ENCODE peak calls at places on chromosomes 11 and 22, in seven cellular contexts. W is SK-N-SH, Z is HepG2, R is K562, N is H1, S is GM12878, C is GM12892. U is an unnamed sample.
A peak's percentile ranks its signal among the peaks of the same experiment; 100 is the strongest.

GRCh38 chr11:47564933-47565339 is 463 bp upstream of the PTPMT1 start:
- DNase-seq in Z (no peak), R (no peak), N (no peak), C (no peak), W (peak; percentile 43), S (no peak), U (no peak)

GRCh38 chr22:47162865-47163264 is 400.4 kb downstream of the TBC1D22A start:
- DNase-seq in R (no peak), W (no peak), C (no peak), Z (no peak), S (no peak), N (no peak), U (no peak)

GRCh38 chr11:63599211-63600122 is 14.8 kb downstream of the PLAAT3 start:
- DNase-seq in C (no peak), W (peak; percentile 34), Z (no peak), R (peak; percentile 79), S (no peak), N (no peak), U (no peak)

GRCh38 chr11:76234704-76235232 is 28.5 kb upstream of the WNT11 start:
- DNase-seq in C (no peak), S (no peak), R (no peak), Z (no peak), N (no peak), W (no peak), U (peak; percentile 37)

GRCh38 chr22:28146401-28147304 is 227.6 kb upstream of the PITPNB start:
- DNase-seq in N (no peak), Z (no peak), W (no peak), C (no peak), S (no peak), R (no peak), U (no peak)

GRCh38 chr11:126416542-126417090 is 61.1 kb downstream of the ST3GAL4 start:
- DNase-seq in N (no peak), W (peak; percentile 88), C (peak; percentile 68), Z (no peak), R (no peak), S (peak; percentile 27), U (peak; percentile 91)

GRCh38 chr22:19579880-19580279 is 55.7 kb upstream of the CLDN5 start:
- DNase-seq in R (peak; percentile 45), N (no peak), W (no peak), C (no peak), Z (no peak), S (peak; percentile 7), U (no peak)

GRCh38 chr22:49009359-49010063 is 818.2 kb downstream of the BRD1 start:
- DNase-seq in R (no peak), Z (no peak), N (no peak), S (no peak), C (no peak), W (no peak), U (no peak)

GRCh38 chr11:68776442-68777235 is 25.3 kb upstream of the TESMIN start:
- DNase-seq in W (no peak), N (no peak), R (no peak), C (no peak), S (no peak), Z (no peak), U (no peak)

GRCh38 chr11:6742260-6742659 is 29.5 kb downstream of the OR2AG2 start:
- DNase-seq in S (no peak), R (no peak), Z (no peak), W (no peak), N (no peak), C (no peak), U (no peak)

GRCh38 chr11:64887757-64888405 is 9.5 kb upstream of the EHD1 start:
- DNase-seq in W (peak; percentile 97), Z (peak; percentile 46), C (peak; percentile 94), R (peak; percentile 92), S (no peak), N (peak; percentile 56), U (peak; percentile 94)

GRCh38 chr22:17159504-17159951 is 451 bp upstream of the HDHD5 start:
- DNase-seq in C (no peak), S (no peak), Z (no peak), W (no peak), N (no peak), R (no peak), U (peak; percentile 39)

GRCh38 chr11:17531818-17532131 is 12.4 kb downstream of the USH1C start:
- DNase-seq in W (no peak), R (no peak), S (no peak), C (no peak), Z (peak; percentile 33), N (no peak), U (no peak)

GRCh38 chr11:69297926-69298777 is 4.2 kb downstream of the MYEOV start:
- DNase-seq in N (no peak), R (peak; percentile 63), C (peak; percentile 80), S (peak; percentile 91), Z (peak; percentile 78), W (no peak), U (peak; percentile 74)

GRCh38 chr11:116180806-116181600 is 591.8 kb downstream of the BUD13 start:
- DNase-seq in C (no peak), Z (no peak), N (no peak), R (no peak), S (no peak), W (peak; percentile 83), U (no peak)

GRCh38 chr22:48426466-48427380 is 1401.0 kb downstream of the BRD1 start:
- DNase-seq in R (no peak), Z (no peak), W (no peak), N (no peak), S (no peak), C (no peak), U (no peak)

GRCh38 chr11:103114836-103115235 is 5.6 kb downstream of the DYNC2H1 start:
- DNase-seq in Z (no peak), R (no peak), S (no peak), N (no peak), C (no peak), W (no peak), U (no peak)

GRCh38 chr11:95095858-95096587 is 6.4 kb downstream of the ENDOD1 start:
- DNase-seq in S (peak; percentile 88), Z (no peak), C (no peak), W (no peak), R (no peak), N (no peak), U (no peak)

GRCh38 chr22:50282361-50283144 is 12.4 kb upstream of the MAPK11 start:
- DNase-seq in R (no peak), Z (no peak), S (no peak), C (no peak), N (no peak), W (no peak), U (no peak)

GRCh38 chr22:42799061-42799460 is 58.0 kb downstream of the ARFGAP3 start:
- DNase-seq in W (no peak), Z (no peak), C (no peak), R (no peak), S (no peak), N (no peak), U (no peak)

DNA sequence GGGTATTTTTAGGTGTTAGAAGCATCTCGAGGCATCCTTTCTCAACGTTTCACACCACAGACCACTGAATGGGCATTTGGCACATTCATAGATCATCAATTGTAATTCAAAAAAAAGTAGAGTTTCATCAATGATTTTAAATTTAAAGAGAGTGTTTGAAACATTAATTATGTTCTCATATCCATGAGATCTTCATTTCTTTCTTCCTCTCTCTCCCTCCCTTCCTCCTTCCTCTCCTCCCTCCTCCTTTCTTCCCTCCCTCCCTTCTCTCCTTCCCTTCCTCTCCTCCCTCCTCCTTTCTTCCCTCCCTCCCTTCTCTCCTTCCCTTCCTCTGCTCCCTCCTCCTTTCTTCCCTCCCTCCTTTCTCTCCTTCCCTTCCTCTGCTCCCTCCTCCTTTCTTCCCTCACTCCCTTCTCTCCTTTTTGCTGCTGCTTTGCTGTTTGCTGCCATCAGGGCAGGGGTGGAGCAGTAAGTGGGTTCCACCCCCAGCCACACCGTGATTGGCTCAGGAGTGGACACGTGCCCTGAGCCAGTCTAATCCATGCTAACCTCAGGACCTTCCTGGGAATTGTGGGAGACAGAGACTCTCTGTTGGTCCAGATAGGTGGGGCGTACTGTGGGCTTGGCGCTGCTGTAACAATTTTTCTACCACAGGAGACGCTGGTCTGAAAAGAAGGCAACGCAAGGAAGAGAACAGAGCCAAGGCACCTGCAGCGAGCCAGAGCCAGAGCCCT is 33.8 kb upstream of the APOBEC3A start:
- DNase-seq in C (no peak), R (peak; percentile 72), W (peak; percentile 71), S (no peak), Z (peak; percentile 88), N (no peak), U (no peak)
- TF ChIP-seq POLR2AphosphoS5 in C (no peak), R (no peak), W (no peak), S (no peak), Z (peak; percentile 49), N (no peak), U (no peak)

GRCh38 chr11:12538889-12539421 is 135.3 kb upstream of the TEAD1 start:
- DNase-seq in S (no peak), W (no peak), N (no peak), C (no peak), R (no peak), Z (no peak), U (no peak)

GRCh38 chr11:12537778-12538401 is 136.3 kb upstream of the TEAD1 start:
- DNase-seq in W (peak; percentile 3), C (no peak), S (no peak), N (no peak), Z (no peak), R (no peak), U (no peak)

GRCh38 chr11:12540913-12541587 is 133.2 kb upstream of the TEAD1 start:
- DNase-seq in S (no peak), R (no peak), C (no peak), W (no peak), N (no peak), Z (no peak), U (no peak)

GRCh38 chr11:12540075-12540685 is 134.0 kb upstream of the TEAD1 start:
- DNase-seq in R (no peak), C (no peak), S (no peak), N (no peak), Z (no peak), W (no peak), U (no peak)

DNA sequence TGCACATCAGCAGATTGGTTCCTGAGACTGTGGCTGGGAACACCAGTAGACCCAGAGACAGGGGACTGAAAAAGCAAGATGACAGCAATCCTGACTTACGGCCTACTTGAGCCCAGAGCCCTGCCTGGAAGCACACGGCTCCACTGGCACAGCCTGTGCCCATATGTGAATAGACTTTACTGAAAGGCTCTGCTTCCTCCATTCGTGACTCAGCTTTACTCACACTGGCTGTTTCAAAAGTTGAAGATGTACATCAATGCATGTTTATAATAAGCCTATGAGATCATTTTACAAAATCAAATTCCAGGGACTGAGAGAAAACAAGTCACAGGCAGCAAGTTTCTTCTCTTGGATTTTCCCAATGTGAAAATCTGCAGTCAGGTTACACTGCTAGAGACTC is 134.7 kb upstream of the TEAD1 start:
- DNase-seq in W (no peak), R (no peak), N (no peak), S (no peak), C (no peak), Z (no peak), U (no peak)
- TF ChIP-seq TAF1 in W (no peak), R (no peak), N (no peak), S (no peak), C (no peak), Z (no peak), U (no peak)

GRCh38 chr11:130555251-130555841 is 106.9 kb downstream of the ADAMTS15 start:
- DNase-seq in C (no peak), N (no peak), R (no peak), Z (no peak), S (no peak), W (no peak), U (no peak)
- TF ChIP-seq POLR2AphosphoS5 in C (no peak), N (no peak), R (no peak), Z (no peak), S (no peak), W (no peak), U (no peak)

GRCh38 chr11:122617297-122617696 is 38.2 kb upstream of the UBASH3B start:
- DNase-seq in N (no peak), S (no peak), Z (no peak), C (no peak), W (no peak), R (no peak), U (no peak)
- TF ChIP-seq TAF1 in N (no peak), S (no peak), Z (no peak), C (no peak), W (no peak), R (no peak), U (no peak)